ENCODE peak calls at places on chromosomes 1 and 21, in eight cellular contexts. F, A, U, O, J, S, M and H are unnamed samples.

GRCh38 chr1:14844923-14845617 is 246.6 kb downstream of the KAZN start:
- DNase-seq in M (no peak), U (no peak), A (no peak), F (no peak), J (no peak), S (no peak), O (no peak), H (no peak)

GRCh38 chr1:64969305-64970066 is 3.1 kb upstream of the JAK1 start:
- DNase-seq in O (no peak), F (no peak), U (no peak), A (no peak), S (no peak), J (peak; percentile 24), M (peak; percentile 45), H (no peak)

GRCh38 chr1:242731446-242731845 is 206.9 kb upstream of the PLD5 start:
- DNase-seq in J (no peak), A (no peak), S (no peak), O (no peak), F (no peak), M (no peak), U (no peak), H (no peak)

GRCh38 chr1:83769072-83769471 is 229.9 kb downstream of the TTLL7 start:
- DNase-seq in O (no peak), U (no peak), S (no peak), A (no peak), F (no peak), M (no peak), J (no peak), H (no peak)

GRCh38 chr1:23343246-23344110 is 606 bp downstream of the HNRNPR start:
- DNase-seq in S (no peak), J (peak; percentile 61), M (peak; percentile 47), F (peak; percentile 3), A (no peak), O (peak; percentile 55), U (peak; percentile 31), H (no peak)

GRCh38 chr1:219155140-219155539 is 18.5 kb upstream of the LYPLAL1 start:
- DNase-seq in A (no peak), U (no peak), O (no peak), M (no peak), J (peak; percentile 64), F (no peak), S (no peak), H (no peak)

GRCh38 chr1:242530761-242531160 is 6.3 kb upstream of the PLD5 start:
- DNase-seq in F (no peak), U (no peak), O (no peak), A (no peak), S (no peak), J (no peak), M (no peak), H (no peak)

GRCh38 chr21:20999567-21000169 is 1.5 kb downstream of the NCAM2 start:
- DNase-seq in F (no peak), M (peak; percentile 73), A (no peak), J (peak; percentile 71), U (peak; percentile 32), O (peak; percentile 34), S (no peak), H (no peak)

GRCh38 chr1:119006406-119007279 is 18.5 kb upstream of the TBX15 start:
- DNase-seq in S (no peak), U (peak; percentile 51), F (no peak), J (no peak), A (no peak), M (no peak), O (no peak), H (no peak)

GRCh38 chr1:231691618-231692259 is 65.1 kb downstream of the DISC1 start:
- DNase-seq in U (peak; percentile 76), S (no peak), O (peak; percentile 37), A (peak; percentile 59), M (no peak), F (no peak), J (peak; percentile 55), H (no peak)
- TF ChIP-seq CTCF in U (peak; percentile 90), S (no peak), O (peak; percentile 77), A (peak; percentile 54), M (peak; percentile 59), F (no peak), J (peak; percentile 88), H (no peak)

GRCh38 chr1:51190996-51191395 is 45.1 kb upstream of the RNF11 start:
- DNase-seq in M (no peak), O (no peak), U (no peak), F (no peak), A (no peak), J (no peak), S (no peak), H (no peak)

GRCh38 chr1:51192213-51192843 is 43.7 kb upstream of the RNF11 start:
- DNase-seq in A (peak; percentile 37), M (peak; percentile 82), S (peak; percentile 24), J (peak; percentile 93), U (peak; percentile 56), O (peak; percentile 77), F (peak; percentile 38), H (peak; percentile 43)

GRCh38 chr1:51188230-51188629 is 47.8 kb upstream of the RNF11 start:
- DNase-seq in M (no peak), U (no peak), A (no peak), O (no peak), F (no peak), S (no peak), J (no peak), H (no peak)

GRCh38 chr1:51193564-51193963 is 42.5 kb upstream of the RNF11 start:
- DNase-seq in O (no peak), J (no peak), U (no peak), M (no peak), F (no peak), A (no peak), S (no peak), H (no peak)

DNA sequence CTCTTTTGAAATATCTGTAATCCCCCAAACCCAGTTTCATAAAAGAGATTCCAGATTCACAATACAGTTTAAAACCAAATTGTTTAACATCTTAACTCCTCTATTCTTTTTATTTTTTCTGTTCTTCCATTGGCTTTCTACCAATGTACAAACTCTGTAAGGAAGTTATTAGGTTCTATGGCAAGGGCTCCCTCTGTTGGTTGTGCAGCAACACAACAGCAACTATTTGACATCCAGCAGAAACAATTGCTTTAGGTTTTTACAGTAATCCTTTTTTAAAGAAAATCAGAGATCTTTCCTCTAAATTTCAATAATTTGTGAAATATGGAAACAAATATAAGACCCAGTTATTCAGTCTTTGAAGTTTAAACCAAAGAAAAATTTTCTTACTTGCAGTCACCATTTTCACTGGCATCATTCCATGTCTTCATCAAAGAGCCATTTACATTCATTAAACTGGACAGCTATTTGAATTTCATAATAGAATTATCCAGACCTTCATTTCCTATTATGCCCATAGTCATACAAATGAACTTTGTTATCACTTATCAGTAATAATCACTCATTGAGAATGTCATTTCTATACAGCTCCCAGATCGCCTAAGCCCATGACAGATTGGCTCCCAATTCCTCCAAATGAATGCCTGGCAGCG is 46.5 kb upstream of the RNF11 start:
- DNase-seq in F (peak; percentile 17), S (peak; percentile 3), O (peak; percentile 79), J (peak; percentile 86), A (no peak), M (peak; percentile 84), U (no peak), H (peak; percentile 71)
- TF ChIP-seq CTCF in F (peak; percentile 99), S (peak; percentile 99), O (peak; percentile 80), J (peak; percentile 95), A (peak; percentile 90), M (peak; percentile 95), U (peak; percentile 96), H (peak; percentile 88)

GRCh38 chr1:91737650-91738049 is 148.3 kb downstream of the TGFBR3 start:
- DNase-seq in S (no peak), F (no peak), O (no peak), U (no peak), J (no peak), M (no peak), A (no peak), H (no peak)

GRCh38 chr1:91732991-91733390 is 153.0 kb downstream of the TGFBR3 start:
- DNase-seq in M (no peak), U (no peak), F (no peak), O (no peak), A (no peak), J (no peak), S (no peak), H (no peak)

GRCh38 chr1:91736146-91736998 is 149.6 kb downstream of the TGFBR3 start:
- DNase-seq in U (no peak), S (no peak), M (peak; percentile 79), J (no peak), O (no peak), A (no peak), F (no peak), H (no peak)

GRCh38 chr1:91735266-91735845 is 150.6 kb downstream of the TGFBR3 start:
- DNase-seq in A (no peak), F (no peak), O (no peak), S (no peak), U (no peak), J (no peak), M (no peak), H (no peak)

DNA sequence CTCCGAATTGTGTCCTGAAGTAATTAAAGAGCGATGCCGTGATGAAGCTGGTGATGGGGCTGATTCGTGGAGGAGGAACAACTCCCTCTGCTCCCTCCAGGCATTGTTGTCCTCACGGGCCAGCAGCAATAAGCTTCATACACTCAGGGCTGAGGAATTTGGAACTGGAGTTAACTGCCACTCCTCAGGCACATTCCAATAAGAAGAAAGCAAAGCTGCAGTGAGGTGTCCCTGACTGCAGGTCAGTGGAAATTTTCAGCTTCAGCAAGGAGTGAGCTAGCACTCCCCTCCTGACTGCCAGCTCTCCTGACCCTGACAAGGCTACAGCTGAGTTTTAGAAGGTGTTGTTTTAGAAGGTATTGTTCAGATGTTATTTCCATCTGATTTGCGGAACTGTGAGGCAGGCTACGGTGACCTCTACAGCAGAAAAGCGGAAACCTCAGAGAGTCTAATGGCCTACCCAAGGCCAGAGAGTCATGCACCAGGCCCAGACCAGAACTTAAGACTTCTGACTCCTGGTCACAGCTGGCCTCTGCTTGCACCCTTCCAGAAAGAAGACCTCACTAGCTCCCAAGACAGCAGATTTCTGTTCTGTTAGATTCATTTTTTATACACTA is 148.8 kb downstream of the TGFBR3 start:
- DNase-seq in M (peak; percentile 67), J (peak; percentile 83), A (no peak), O (no peak), U (peak; percentile 57), F (no peak), S (no peak), H (no peak)
- TF ChIP-seq CTCF in M (no peak), J (no peak), A (no peak), O (no peak), U (no peak), F (no peak), S (no peak), H (no peak)

GRCh38 chr1:222126052-222126451 is 384.2 kb upstream of the DUSP10 start:
- DNase-seq in F (no peak), M (no peak), U (no peak), S (no peak), A (no peak), O (no peak), J (no peak), H (no peak)

GRCh38 chr1:222127526-222128152 is 385.8 kb upstream of the DUSP10 start:
- DNase-seq in F (no peak), J (no peak), S (no peak), M (no peak), O (no peak), A (no peak), U (no peak), H (no peak)

GRCh38 chr1:222127096-222127495 is 385.2 kb upstream of the DUSP10 start:
- DNase-seq in F (no peak), S (no peak), U (no peak), A (no peak), M (no peak), O (no peak), J (no peak), H (no peak)

GRCh38 chr1:222129041-222129440 is 387.2 kb upstream of the DUSP10 start:
- DNase-seq in F (no peak), O (no peak), U (no peak), A (no peak), S (no peak), J (no peak), M (no peak), H (no peak)

GRCh38 chr1:222124602-222125001 is 382.7 kb upstream of the DUSP10 start:
- DNase-seq in U (no peak), J (no peak), M (no peak), S (no peak), O (no peak), F (no peak), A (no peak), H (no peak)
- TF ChIP-seq CTCF in U (peak; percentile 75), J (peak; percentile 17), M (peak; percentile 28), S (no peak), O (no peak), F (no peak), A (no peak), H (no peak)